ENCODE peak calls at places on chromosomes 6 and 20, in seven cellular contexts. One of them, this sample, is unnamed.

GRCh38 chr6:97850458-97851218 is 567.6 kb upstream of the MMS22L start:
- DNase-seq in cerebellum: no peak
- DNase-seq in HT1080: peak
- DNase-seq in activated CD4-positive, alpha-beta memory T cell treated with anti-CD3 and anti-CD28 coated beads, Interleukin-2, amount 10 ng/mL, durations not matched to agents 7 days and 5 days: no peak
- DNase-seq in cardiac muscle cell: no peak
- DNase-seq in fibroblast of pulmonary artery: peak
- DNase-seq in MCF 10A: no peak
- DNase-seq in this sample: no peak

GRCh38 chr6:15508363-15509330 is 154.2 kb downstream of the DTNBP1 start:
- DNase-seq in cerebellum: no peak
- DNase-seq in HT1080: no peak
- DNase-seq in activated CD4-positive, alpha-beta memory T cell treated with anti-CD3 and anti-CD28 coated beads, Interleukin-2, amount 10 ng/mL, durations not matched to agents 7 days and 5 days: no peak
- DNase-seq in cardiac muscle cell: no peak
- DNase-seq in fibroblast of pulmonary artery: no peak
- DNase-seq in MCF 10A: no peak
- DNase-seq in this sample: no peak

GRCh38 chr6:46932526-46932925 is 10.8 kb upstream of the ADGRF5 start:
- DNase-seq in cerebellum: no peak
- DNase-seq in HT1080: peak
- DNase-seq in activated CD4-positive, alpha-beta memory T cell treated with anti-CD3 and anti-CD28 coated beads, Interleukin-2, amount 10 ng/mL, durations not matched to agents 7 days and 5 days: no peak
- DNase-seq in cardiac muscle cell: no peak
- DNase-seq in fibroblast of pulmonary artery: no peak
- DNase-seq in MCF 10A: no peak
- DNase-seq in this sample: no peak

GRCh38 chr20:9660236-9660868 is 146.0 kb downstream of the LAMP5 start:
- DNase-seq in cerebellum: no peak
- DNase-seq in HT1080: peak
- DNase-seq in activated CD4-positive, alpha-beta memory T cell treated with anti-CD3 and anti-CD28 coated beads, Interleukin-2, amount 10 ng/mL, durations not matched to agents 7 days and 5 days: peak
- DNase-seq in cardiac muscle cell: peak
- DNase-seq in fibroblast of pulmonary artery: peak
- DNase-seq in MCF 10A: peak
- DNase-seq in this sample: no peak

GRCh38 chr6:37807656-37808055 is 11.9 kb upstream of the ZFAND3 start:
- DNase-seq in cerebellum: peak
- DNase-seq in HT1080: no peak
- DNase-seq in activated CD4-positive, alpha-beta memory T cell treated with anti-CD3 and anti-CD28 coated beads, Interleukin-2, amount 10 ng/mL, durations not matched to agents 7 days and 5 days: no peak
- DNase-seq in cardiac muscle cell: no peak
- DNase-seq in fibroblast of pulmonary artery: no peak
- DNase-seq in MCF 10A: no peak
- DNase-seq in this sample: no peak

GRCh38 chr6:91704531-91704930 is 1117.7 kb upstream of the MAP3K7 start:
- DNase-seq in cerebellum: no peak
- DNase-seq in HT1080: peak
- DNase-seq in activated CD4-positive, alpha-beta memory T cell treated with anti-CD3 and anti-CD28 coated beads, Interleukin-2, amount 10 ng/mL, durations not matched to agents 7 days and 5 days: no peak
- DNase-seq in cardiac muscle cell: no peak
- DNase-seq in fibroblast of pulmonary artery: peak
- DNase-seq in MCF 10A: peak
- DNase-seq in this sample: no peak

GRCh38 chr6:138222901-138223546 is 4.7 kb upstream of the PBOV1 start:
- DNase-seq in cerebellum: no peak
- DNase-seq in HT1080: no peak
- DNase-seq in activated CD4-positive, alpha-beta memory T cell treated with anti-CD3 and anti-CD28 coated beads, Interleukin-2, amount 10 ng/mL, durations not matched to agents 7 days and 5 days: no peak
- DNase-seq in cardiac muscle cell: no peak
- DNase-seq in fibroblast of pulmonary artery: no peak
- DNase-seq in MCF 10A: no peak
- DNase-seq in this sample: no peak

GRCh38 chr6:89506716-89507597 is 74.0 kb downstream of the ANKRD6 start:
- DNase-seq in cerebellum: no peak
- DNase-seq in HT1080: no peak
- DNase-seq in activated CD4-positive, alpha-beta memory T cell treated with anti-CD3 and anti-CD28 coated beads, Interleukin-2, amount 10 ng/mL, durations not matched to agents 7 days and 5 days: no peak
- DNase-seq in cardiac muscle cell: no peak
- DNase-seq in fibroblast of pulmonary artery: no peak
- DNase-seq in MCF 10A: no peak
- DNase-seq in this sample: no peak

GRCh38 chr6:43204271-43205105 is 22.5 kb downstream of the CUL9 start:
- DNase-seq in cerebellum: no peak
- DNase-seq in HT1080: no peak
- DNase-seq in activated CD4-positive, alpha-beta memory T cell treated with anti-CD3 and anti-CD28 coated beads, Interleukin-2, amount 10 ng/mL, durations not matched to agents 7 days and 5 days: no peak
- DNase-seq in cardiac muscle cell: no peak
- DNase-seq in fibroblast of pulmonary artery: no peak
- DNase-seq in MCF 10A: no peak
- DNase-seq in this sample: no peak

GRCh38 chr6:42200035-42200434 is 5.3 kb upstream of the GUCA1B start:
- DNase-seq in cerebellum: no peak
- DNase-seq in HT1080: peak
- DNase-seq in activated CD4-positive, alpha-beta memory T cell treated with anti-CD3 and anti-CD28 coated beads, Interleukin-2, amount 10 ng/mL, durations not matched to agents 7 days and 5 days: no peak
- DNase-seq in cardiac muscle cell: no peak
- DNase-seq in fibroblast of pulmonary artery: peak
- DNase-seq in MCF 10A: peak
- DNase-seq in this sample: no peak

GRCh38 chr20:1664911-1665310 is 7.3 kb upstream of the SIRPG start:
- DNase-seq in cerebellum: no peak
- DNase-seq in HT1080: no peak
- DNase-seq in activated CD4-positive, alpha-beta memory T cell treated with anti-CD3 and anti-CD28 coated beads, Interleukin-2, amount 10 ng/mL, durations not matched to agents 7 days and 5 days: peak
- DNase-seq in cardiac muscle cell: no peak
- DNase-seq in fibroblast of pulmonary artery: no peak
- DNase-seq in MCF 10A: no peak
- DNase-seq in this sample: no peak

GRCh38 chr6:3741477-3741871 is 10.0 kb downstream of the PXDC1 start:
- DNase-seq in cerebellum: no peak
- DNase-seq in HT1080: no peak
- DNase-seq in activated CD4-positive, alpha-beta memory T cell treated with anti-CD3 and anti-CD28 coated beads, Interleukin-2, amount 10 ng/mL, durations not matched to agents 7 days and 5 days: no peak
- DNase-seq in cardiac muscle cell: no peak
- DNase-seq in fibroblast of pulmonary artery: no peak
- DNase-seq in MCF 10A: no peak
- DNase-seq in this sample: no peak

GRCh38 chr6:2460216-2460734 is 214.9 kb upstream of the GMDS start:
- DNase-seq in cerebellum: no peak
- DNase-seq in HT1080: no peak
- DNase-seq in activated CD4-positive, alpha-beta memory T cell treated with anti-CD3 and anti-CD28 coated beads, Interleukin-2, amount 10 ng/mL, durations not matched to agents 7 days and 5 days: no peak
- DNase-seq in cardiac muscle cell: no peak
- DNase-seq in fibroblast of pulmonary artery: no peak
- DNase-seq in MCF 10A: no peak
- DNase-seq in this sample: no peak

GRCh38 chr6:105900120-105900937 is 185.8 kb upstream of the PRDM1 start:
- DNase-seq in cerebellum: no peak
- DNase-seq in HT1080: peak
- DNase-seq in activated CD4-positive, alpha-beta memory T cell treated with anti-CD3 and anti-CD28 coated beads, Interleukin-2, amount 10 ng/mL, durations not matched to agents 7 days and 5 days: peak
- DNase-seq in cardiac muscle cell: no peak
- DNase-seq in fibroblast of pulmonary artery: peak
- DNase-seq in MCF 10A: no peak
- DNase-seq in this sample: no peak

GRCh38 chr6:146620655-146621054 is 21.9 kb downstream of the ADGB start:
- DNase-seq in cerebellum: no peak
- DNase-seq in HT1080: peak
- DNase-seq in activated CD4-positive, alpha-beta memory T cell treated with anti-CD3 and anti-CD28 coated beads, Interleukin-2, amount 10 ng/mL, durations not matched to agents 7 days and 5 days: no peak
- DNase-seq in cardiac muscle cell: no peak
- DNase-seq in fibroblast of pulmonary artery: peak
- DNase-seq in MCF 10A: peak
- DNase-seq in this sample: no peak

GRCh38 chr20:62608218-62608565 is 34.1 kb upstream of the SLCO4A1 start:
- DNase-seq in cerebellum: no peak
- DNase-seq in HT1080: no peak
- DNase-seq in activated CD4-positive, alpha-beta memory T cell treated with anti-CD3 and anti-CD28 coated beads, Interleukin-2, amount 10 ng/mL, durations not matched to agents 7 days and 5 days: no peak
- DNase-seq in cardiac muscle cell: no peak
- DNase-seq in fibroblast of pulmonary artery: no peak
- DNase-seq in MCF 10A: no peak
- DNase-seq in this sample: no peak

GRCh38 chr6:104472245-104472644 is 387.5 kb downstream of the HACE1 start:
- DNase-seq in cerebellum: peak
- DNase-seq in HT1080: no peak
- DNase-seq in activated CD4-positive, alpha-beta memory T cell treated with anti-CD3 and anti-CD28 coated beads, Interleukin-2, amount 10 ng/mL, durations not matched to agents 7 days and 5 days: no peak
- DNase-seq in cardiac muscle cell: no peak
- DNase-seq in fibroblast of pulmonary artery: no peak
- DNase-seq in MCF 10A: no peak
- DNase-seq in this sample: no peak

GRCh38 chr6:1820165-1820564 is 210.4 kb downstream of the FOXC1 start:
- DNase-seq in cerebellum: no peak
- DNase-seq in HT1080: no peak
- DNase-seq in activated CD4-positive, alpha-beta memory T cell treated with anti-CD3 and anti-CD28 coated beads, Interleukin-2, amount 10 ng/mL, durations not matched to agents 7 days and 5 days: no peak
- DNase-seq in cardiac muscle cell: no peak
- DNase-seq in fibroblast of pulmonary artery: peak
- DNase-seq in MCF 10A: peak
- DNase-seq in this sample: no peak

GRCh38 chr6:6494677-6495076 is 93.8 kb upstream of the LY86 start:
- DNase-seq in cerebellum: no peak
- DNase-seq in HT1080: peak
- DNase-seq in activated CD4-positive, alpha-beta memory T cell treated with anti-CD3 and anti-CD28 coated beads, Interleukin-2, amount 10 ng/mL, durations not matched to agents 7 days and 5 days: peak
- DNase-seq in cardiac muscle cell: peak
- DNase-seq in fibroblast of pulmonary artery: no peak
- DNase-seq in MCF 10A: peak
- DNase-seq in this sample: no peak

GRCh38 chr20:61525781-61526431 is 273.8 kb downstream of the CDH4 start:
- DNase-seq in cerebellum: no peak
- DNase-seq in HT1080: peak
- DNase-seq in activated CD4-positive, alpha-beta memory T cell treated with anti-CD3 and anti-CD28 coated beads, Interleukin-2, amount 10 ng/mL, durations not matched to agents 7 days and 5 days: no peak
- DNase-seq in cardiac muscle cell: peak
- DNase-seq in fibroblast of pulmonary artery: no peak
- DNase-seq in MCF 10A: no peak
- DNase-seq in this sample: no peak

GRCh38 chr6:53044071-53044470 is 21.1 kb upstream of the FBXO9 start:
- DNase-seq in cerebellum: no peak
- DNase-seq in HT1080: peak
- DNase-seq in activated CD4-positive, alpha-beta memory T cell treated with anti-CD3 and anti-CD28 coated beads, Interleukin-2, amount 10 ng/mL, durations not matched to agents 7 days and 5 days: no peak
- DNase-seq in cardiac muscle cell: peak
- DNase-seq in fibroblast of pulmonary artery: peak
- DNase-seq in MCF 10A: no peak
- DNase-seq in this sample: no peak

GRCh38 chr6:152828431-152828830 is 77.8 kb downstream of the VIP start:
- DNase-seq in cerebellum: peak
- DNase-seq in HT1080: no peak
- DNase-seq in activated CD4-positive, alpha-beta memory T cell treated with anti-CD3 and anti-CD28 coated beads, Interleukin-2, amount 10 ng/mL, durations not matched to agents 7 days and 5 days: no peak
- DNase-seq in cardiac muscle cell: no peak
- DNase-seq in fibroblast of pulmonary artery: no peak
- DNase-seq in MCF 10A: no peak
- DNase-seq in this sample: no peak

GRCh38 chr6:161344640-161345039 is 70.8 kb upstream of the AGPAT4 start:
- DNase-seq in cerebellum: no peak
- DNase-seq in HT1080: no peak
- DNase-seq in activated CD4-positive, alpha-beta memory T cell treated with anti-CD3 and anti-CD28 coated beads, Interleukin-2, amount 10 ng/mL, durations not matched to agents 7 days and 5 days: no peak
- DNase-seq in cardiac muscle cell: no peak
- DNase-seq in fibroblast of pulmonary artery: no peak
- DNase-seq in MCF 10A: no peak
- DNase-seq in this sample: no peak

GRCh38 chr6:69061066-69061465 is 426.0 kb downstream of the ADGRB3 start:
- DNase-seq in cerebellum: no peak
- DNase-seq in HT1080: no peak
- DNase-seq in activated CD4-positive, alpha-beta memory T cell treated with anti-CD3 and anti-CD28 coated beads, Interleukin-2, amount 10 ng/mL, durations not matched to agents 7 days and 5 days: no peak
- DNase-seq in cardiac muscle cell: no peak
- DNase-seq in fibroblast of pulmonary artery: no peak
- DNase-seq in MCF 10A: no peak
- DNase-seq in this sample: no peak

GRCh38 chr20:63377256-63378114 is 16.3 kb upstream of the CHRNA4 start:
- DNase-seq in cerebellum: no peak
- DNase-seq in HT1080: no peak
- DNase-seq in activated CD4-positive, alpha-beta memory T cell treated with anti-CD3 and anti-CD28 coated beads, Interleukin-2, amount 10 ng/mL, durations not matched to agents 7 days and 5 days: no peak
- DNase-seq in cardiac muscle cell: peak
- DNase-seq in fibroblast of pulmonary artery: no peak
- DNase-seq in MCF 10A: no peak
- DNase-seq in this sample: no peak

GRCh38 chr6:63395388-63395787 is 75.6 kb upstream of the LGSN start:
- DNase-seq in cerebellum: no peak
- DNase-seq in HT1080: no peak
- DNase-seq in activated CD4-positive, alpha-beta memory T cell treated with anti-CD3 and anti-CD28 coated beads, Interleukin-2, amount 10 ng/mL, durations not matched to agents 7 days and 5 days: no peak
- DNase-seq in cardiac muscle cell: peak
- DNase-seq in fibroblast of pulmonary artery: no peak
- DNase-seq in MCF 10A: no peak
- DNase-seq in this sample: no peak

This sample was measured in activated CD8-positive, alpha-beta memory T cell treated with anti-CD3 and anti-CD28 coated beads for 48 hours.